ENCODE peak calls at places on chromosomes 16 and 17, in ten cellular contexts. R is Caco-2; X is ovary; Z is posterior cingulate gyrus; U is AG04450; I is stimulated activated CD4-positive, alpha-beta T cell treated with anti-CD3 and anti-CD28 coated beads, Interleukin-12 subunit alpha, Interleukin-12 subunit beta, amount 100 ng/mL, for 4 hours; O is H9; F is NCI-H1092 treated with DMSO at 0.1 percent for 48 hours; Q is skeletal muscle cell; T is effector memory CD4-positive, alpha-beta T cell. A is an unnamed sample.

GRCh38 chr17:72189781-72190593 is 69.2 kb downstream of the SOX9 start:
- DNase-seq in X (no peak), U (no peak), Q (no peak), I (no peak), O (no peak), R (no peak), F (no peak), T (no peak), Z (no peak), A (no peak)

GRCh38 chr17:53122966-53123365 is 699.8 kb upstream of the KIF2B start:
- DNase-seq in R (no peak), F (no peak), U (no peak), Q (no peak), X (no peak), O (no peak), T (no peak), I (no peak), Z (no peak), A (no peak)

GRCh38 chr17:2394775-2395191 is 6.1 kb downstream of the MNT start:
- DNase-seq in O (peak; percentile 28), Z (no peak), Q (no peak), F (no peak), X (peak; percentile 70), R (no peak), U (no peak), T (no peak), I (no peak), A (no peak)

GRCh38 chr16:11359370-11359769 is 14.1 kb downstream of the RMI2 start:
- DNase-seq in R (peak; percentile 93), O (no peak), F (no peak), Q (peak; percentile 35), U (peak; percentile 52), T (no peak), X (no peak), Z (no peak), I (no peak), A (no peak)

GRCh38 chr17:43025290-43025657 is 243 bp downstream of the RND2 start:
- DNase-seq in F (no peak), Z (no peak), U (no peak), T (no peak), X (no peak), I (no peak), O (peak; percentile 86), R (no peak), Q (no peak), A (no peak)

GRCh38 chr17:4035081-4035680 is 70.9 kb upstream of the ATP2A3 start:
- DNase-seq in Z (no peak), U (no peak), R (no peak), O (no peak), T (no peak), X (no peak), I (no peak), F (no peak), Q (no peak), A (no peak)

GRCh38 chr17:58387834-58388233 is 29.5 kb downstream of the RNF43 start:
- DNase-seq in U (no peak), Z (no peak), X (no peak), I (no peak), O (no peak), R (peak; percentile 59), F (no peak), T (no peak), Q (no peak), A (no peak)

GRCh38 chr16:14111713-14112538 is 40.8 kb downstream of the MRTFB start:
- DNase-seq in T (no peak), Z (peak; percentile 40), X (peak; percentile 71), R (no peak), U (no peak), Q (no peak), I (no peak), O (no peak), F (peak; percentile 57), A (no peak)